ENCODE peak calls at places on chromosomes 13 and 19, in four cellular contexts. One of them, this sample, is unnamed.

GRCh38 chr13:100336795-100337516 is 248.1 kb downstream of the PCCA start:
- DNase-seq in GM12878: no peak
- DNase-seq in K562: no peak
- DNase-seq in HepG2: peak
- DNase-seq in this sample: peak

GRCh38 chr13:77136902-77137420 is 110.0 kb upstream of the FBXL3 start:
- DNase-seq in GM12878: no peak
- DNase-seq in K562: no peak
- DNase-seq in HepG2: no peak
- DNase-seq in this sample: peak

GRCh38 chr13:46181799-46182490 is at the start of gene LCP1:
- DNase-seq in K562: peak
- DNase-seq in HepG2: no peak
- DNase-seq in GM12878: peak
- DNase-seq in this sample: peak

GRCh38 chr13:70391678-70392077 is 283.4 kb upstream of the KLHL1 start:
- DNase-seq in HepG2: peak
- DNase-seq in GM12878: no peak
- DNase-seq in K562: no peak
- DNase-seq in this sample: peak

GRCh38 chr13:36880961-36881360 is 39.1 kb downstream of the SMAD9 start:
- DNase-seq in GM12878: no peak
- DNase-seq in HepG2: no peak
- DNase-seq in K562: no peak
- DNase-seq in this sample: no peak

GRCh38 chr13:94956407-94957110 is 244.2 kb upstream of the SOX21 start:
- DNase-seq in K562: no peak
- DNase-seq in HepG2: no peak
- DNase-seq in GM12878: no peak
- DNase-seq in this sample: no peak

GRCh38 chr19:38971672-38972071 is 3.9 kb downstream of the FBXO17 start:
- DNase-seq in K562: no peak
- DNase-seq in GM12878: no peak
- DNase-seq in HepG2: no peak
- DNase-seq in this sample: no peak

GRCh38 chr19:27892500-27892899 is 1320.5 kb downstream of the UQCRFS1 start:
- DNase-seq in GM12878: no peak
- DNase-seq in K562: no peak
- DNase-seq in HepG2: no peak
- DNase-seq in this sample: no peak

GRCh38 chr19:29271911-29272310 is 59.0 kb upstream of the UQCRFS1 start:
- DNase-seq in K562: no peak
- DNase-seq in HepG2: no peak
- DNase-seq in GM12878: no peak
- DNase-seq in this sample: no peak

GRCh38 chr13:72194531-72194930 is 327.5 kb upstream of the DACH1 start:
- DNase-seq in GM12878: no peak
- DNase-seq in HepG2: no peak
- DNase-seq in K562: no peak
- DNase-seq in this sample: no peak

DNA sequence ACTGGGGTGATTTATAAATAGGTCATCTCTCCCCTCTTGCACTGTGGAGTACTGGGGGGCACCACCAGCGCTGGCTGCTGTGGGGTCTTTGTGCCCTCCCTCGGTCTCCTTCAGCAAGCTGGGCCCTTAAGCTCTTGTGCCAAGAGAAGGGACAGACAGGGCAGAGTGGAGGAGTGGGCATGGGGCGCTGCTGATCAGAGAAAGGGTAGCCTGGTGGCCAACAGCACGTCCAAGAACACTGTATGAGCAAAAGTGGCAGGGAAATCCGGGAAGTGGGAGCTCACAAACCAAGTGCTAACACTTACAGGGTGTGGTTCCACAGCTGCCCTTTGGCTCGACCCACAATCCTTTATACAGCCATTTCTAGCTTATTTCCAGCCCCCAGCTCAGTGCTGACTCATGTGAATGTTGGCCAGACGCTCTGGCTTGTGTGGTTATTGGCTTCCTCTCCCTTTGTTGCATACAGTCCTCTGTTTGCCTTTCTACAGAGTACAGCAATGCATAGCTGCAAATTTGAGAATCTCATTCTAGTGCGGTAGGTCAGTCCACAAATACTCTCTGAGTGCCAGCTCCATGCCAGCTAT is 298.8 kb downstream of the SHISA2 start:
- DNase-seq in HepG2: no peak
- DNase-seq in GM12878: no peak
- DNase-seq in K562: no peak
- DNase-seq in this sample: no peak
- TF ChIP-seq JUNB in HepG2: no peak
- TF ChIP-seq JUNB in GM12878: no peak
- TF ChIP-seq JUNB in K562: no peak
- TF ChIP-seq JUNB in this sample: no peak

DNA sequence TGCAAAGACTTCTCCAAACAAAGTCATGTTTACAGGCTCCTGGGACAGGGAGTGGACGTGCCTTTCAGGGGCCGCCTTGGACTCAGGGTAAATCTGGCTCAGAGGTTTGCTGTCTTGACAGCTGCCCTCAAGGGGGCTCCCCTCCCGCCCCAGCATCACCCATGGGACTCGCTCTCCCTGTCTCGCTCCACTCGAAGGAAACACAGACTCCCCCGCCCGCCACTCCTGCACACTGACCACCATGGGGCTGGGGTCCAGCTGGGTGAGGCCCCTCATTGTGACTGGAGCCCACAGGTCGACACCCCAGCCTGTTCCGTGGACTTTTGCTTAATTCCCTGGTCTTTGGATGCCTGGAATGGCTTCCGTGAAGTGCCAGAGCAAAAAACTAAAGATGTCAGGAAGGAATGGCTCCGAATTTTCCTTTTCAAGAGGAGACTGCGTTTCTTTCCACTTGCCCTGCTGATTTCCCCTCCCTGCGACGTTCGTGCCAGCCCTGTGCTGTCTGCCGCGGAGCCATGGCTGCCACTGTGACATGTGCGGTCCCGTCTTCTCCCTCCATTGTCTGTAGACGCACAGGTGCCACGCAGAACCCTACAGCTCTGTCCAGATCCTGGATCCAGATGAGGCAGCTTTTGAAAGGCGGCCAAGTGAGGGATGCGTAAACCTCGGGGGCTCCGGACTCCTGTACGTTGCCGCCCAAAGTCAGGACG is 48.6 kb downstream of the MCF2L start:
- DNase-seq in GM12878: no peak
- DNase-seq in HepG2: no peak
- DNase-seq in K562: no peak
- DNase-seq in this sample: no peak
- H3K4me3 ChIP-seq in GM12878: no peak
- H3K4me3 ChIP-seq in HepG2: no peak
- H3K4me3 ChIP-seq in K562: no peak
- H3K4me3 ChIP-seq in this sample: no peak

DNA sequence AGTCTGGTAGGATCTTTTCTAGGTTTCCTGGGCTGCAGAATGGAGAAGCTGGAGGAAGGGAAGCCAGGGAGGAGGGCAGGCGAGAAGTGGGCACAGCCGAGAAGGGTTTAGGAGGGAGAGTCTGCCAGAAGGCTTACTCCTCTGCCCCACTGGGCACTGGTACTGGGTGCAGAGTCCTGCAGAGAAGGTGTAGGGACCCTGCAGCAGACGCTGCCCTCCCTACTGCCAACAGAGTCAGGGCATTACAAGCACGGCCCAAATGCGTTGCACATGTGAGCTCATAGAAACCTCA is 726 bp upstream of the PEPD start:
- DNase-seq in HepG2: no peak
- DNase-seq in GM12878: no peak
- DNase-seq in K562: no peak
- DNase-seq in this sample: no peak
- H2AFZ ChIP-seq in HepG2: no peak
- H2AFZ ChIP-seq in GM12878: peak
- H2AFZ ChIP-seq in K562: peak
- H2AFZ ChIP-seq in this sample: peak

DNA sequence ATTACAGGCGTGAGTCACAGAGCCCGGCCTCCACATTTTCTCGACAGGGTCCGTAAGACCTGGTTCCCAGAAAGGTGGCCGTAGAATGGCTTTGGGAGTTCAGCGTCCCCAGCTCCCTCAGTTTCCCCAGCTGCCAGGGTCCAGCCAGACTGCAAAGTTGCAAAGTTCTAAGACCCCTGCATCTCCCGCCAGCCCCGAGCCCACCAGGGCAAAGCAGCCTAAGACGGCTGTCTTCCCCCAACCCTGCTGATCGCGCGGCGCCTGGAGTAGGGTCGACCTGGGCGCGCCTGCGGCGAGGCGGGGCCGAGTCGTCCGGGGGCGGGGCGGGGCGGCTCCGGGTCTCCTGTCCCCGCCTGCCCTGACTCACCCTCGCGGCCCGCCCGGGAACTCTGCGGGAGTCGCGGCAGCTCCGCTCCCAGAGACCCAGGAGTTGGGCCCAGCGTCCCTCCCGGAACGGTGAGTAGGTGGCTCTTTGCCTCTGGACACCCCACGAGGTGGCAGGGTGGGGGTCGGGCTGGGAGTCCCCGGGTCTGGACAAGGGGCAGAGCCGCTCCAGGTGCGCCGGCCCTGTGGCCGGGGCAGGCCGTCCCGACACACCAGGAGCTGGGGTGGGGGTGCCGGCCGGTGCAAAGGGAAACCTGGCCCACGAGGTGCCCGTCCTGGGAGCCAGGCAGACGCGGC is at the start of gene LRRC8E:
- DNase-seq in HepG2: peak
- DNase-seq in GM12878: no peak
- DNase-seq in K562: peak
- DNase-seq in this sample: peak
- TF ChIP-seq JUNB in HepG2: no peak
- TF ChIP-seq JUNB in GM12878: no peak
- TF ChIP-seq JUNB in K562: no peak
- TF ChIP-seq JUNB in this sample: no peak

GRCh38 chr19:17920527-17920926 is 12.3 kb upstream of the CCDC124 start:
- DNase-seq in HepG2: no peak
- DNase-seq in GM12878: no peak
- DNase-seq in K562: no peak
- DNase-seq in this sample: no peak

GRCh38 chr19:17910776-17911360 is 21.9 kb upstream of the CCDC124 start:
- DNase-seq in GM12878: no peak
- DNase-seq in K562: no peak
- DNase-seq in HepG2: no peak
- DNase-seq in this sample: no peak

DNA sequence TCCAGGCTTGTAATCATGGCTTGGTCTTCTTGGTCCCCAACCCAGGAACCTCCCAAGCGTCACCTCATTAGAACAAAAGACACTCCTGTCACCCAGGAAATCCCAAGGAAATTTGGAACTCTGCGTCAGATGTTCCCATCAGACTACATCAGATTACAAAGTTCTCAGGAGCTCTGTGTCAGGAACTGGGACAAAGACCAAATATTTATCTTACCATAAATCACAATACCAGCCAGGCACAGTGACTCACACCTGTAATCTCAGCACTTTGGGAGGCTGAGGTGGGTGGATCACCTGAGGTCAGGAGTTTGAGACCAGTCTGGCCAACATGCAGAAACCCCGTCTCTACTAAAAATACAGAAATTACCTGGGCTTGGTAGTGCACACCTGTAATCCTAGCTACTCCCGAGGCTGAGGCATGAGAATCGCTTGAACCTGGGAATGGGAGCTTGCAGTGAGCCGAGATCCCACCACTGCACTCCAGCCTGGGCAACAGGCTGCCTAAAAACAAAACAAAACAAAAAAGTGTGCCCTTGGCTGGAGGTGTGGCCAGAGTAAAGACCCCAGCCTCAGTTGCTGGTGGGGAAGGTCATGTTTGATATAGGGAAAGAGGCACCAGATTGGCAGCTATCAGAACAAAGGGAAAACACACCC is 16.7 kb upstream of the CCDC124 start:
- DNase-seq in K562: no peak
- DNase-seq in GM12878: no peak
- DNase-seq in HepG2: no peak
- DNase-seq in this sample: no peak
- H3K4me3 ChIP-seq in K562: no peak
- H3K4me3 ChIP-seq in GM12878: no peak
- H3K4me3 ChIP-seq in HepG2: no peak
- H3K4me3 ChIP-seq in this sample: no peak

GRCh38 chr13:30376426-30377311 is 45.6 kb upstream of the UBE2L5 start:
- DNase-seq in HepG2: no peak
- DNase-seq in K562: no peak
- DNase-seq in GM12878: peak
- DNase-seq in this sample: peak
- H2AFZ ChIP-seq in HepG2: no peak
- H2AFZ ChIP-seq in K562: no peak
- H2AFZ ChIP-seq in GM12878: peak
- H2AFZ ChIP-seq in this sample: peak